ENCODE peak calls at places on chromosomes 12 and 14, in four cellular contexts. A is upper lobe of left lung, J is prostate gland, Y is spleen. V is an unnamed sample.

GRCh38 chr12:45557020-45557419 is 172.5 kb upstream of the ARID2 start:
- DNase-seq in J (no peak), Y (no peak), A (no peak), V (no peak)

GRCh38 chr12:12800406-12801180 is 12.6 kb upstream of the DDX47 start:
- DNase-seq in A (no peak), Y (no peak), J (no peak), V (no peak)

GRCh38 chr12:2372178-2372577 is 319.4 kb downstream of the CACNA1C start:
- DNase-seq in A (no peak), J (no peak), Y (no peak), V (no peak)

GRCh38 chr12:62371661-62372060 is 95.0 kb upstream of the MON2 start:
- DNase-seq in Y (no peak), J (no peak), A (no peak), V (no peak)

GRCh38 chr14:77043177-77043983 is 14.9 kb upstream of the IRF2BPL start:
- DNase-seq in Y (peak), A (no peak), J (no peak), V (no peak)

GRCh38 chr14:61034416-61035100 is 53.5 kb downstream of the SLC38A6 start:
- DNase-seq in A (no peak), J (peak), Y (no peak), V (no peak)

GRCh38 chr14:57846631-57847030 is 19.3 kb downstream of the SLC35F4 start:
- DNase-seq in A (no peak), J (no peak), Y (no peak), V (no peak)

GRCh38 chr12:47820631-47821345 is 1.1 kb upstream of the HDAC7 start:
- DNase-seq in A (peak), Y (no peak), J (peak), V (no peak)

GRCh38 chr12:98901189-98901588 is 256.1 kb downstream of the APAF1 start:
- DNase-seq in A (no peak), J (no peak), Y (no peak), V (no peak)

GRCh38 chr14:61456720-61457119 is 135.3 kb downstream of the PRKCH start:
- DNase-seq in A (no peak), J (peak), Y (peak), V (peak)

GRCh38 chr12:18895946-18896345 is 158.0 kb downstream of the CAPZA3 start:
- DNase-seq in J (no peak), A (peak), Y (no peak), V (no peak)

GRCh38 chr12:28611115-28611435 is 420.8 kb downstream of the CCDC91 start:
- DNase-seq in Y (no peak), J (no peak), A (no peak), V (no peak)

GRCh38 chr12:101018540-101018939 is 191.5 kb downstream of the SLC5A8 start:
- DNase-seq in J (no peak), Y (no peak), A (no peak), V (no peak)

GRCh38 chr12:46373303-46374182 is 970 bp upstream of the SLC38A2 start:
- DNase-seq in A (peak), Y (peak), J (peak), V (no peak)

GRCh38 chr14:67580336-67581230 is 19.5 kb downstream of the PIGH start:
- DNase-seq in Y (peak), A (no peak), J (no peak), V (no peak)

GRCh38 chr12:25382311-25383106 is 131.8 kb upstream of the KRAS start:
- DNase-seq in Y (no peak), A (no peak), J (no peak), V (no peak)

GRCh38 chr12:12336049-12336411 is 14.0 kb downstream of the MANSC1 start:
- DNase-seq in J (no peak), A (no peak), Y (no peak), V (no peak)

GRCh38 chr12:113322353-113322752 is 12.6 kb downstream of the SLC8B1 start:
- DNase-seq in J (no peak), Y (no peak), A (no peak), V (no peak)

GRCh38 chr12:121296618-121297476 is at the start of gene CAMKK2:
- DNase-seq in Y (peak), J (peak), A (peak), V (peak)

GRCh38 chr14:25461780-25462179 is 411.8 kb upstream of the STXBP6 start:
- DNase-seq in J (no peak), A (no peak), Y (no peak), V (no peak)

GRCh38 chr12:25315388-25315787 is 64.7 kb upstream of the KRAS start:
- DNase-seq in J (no peak), Y (no peak), A (no peak), V (no peak)

GRCh38 chr14:52023518-52023917 is 34.2 kb downstream of the RTRAF start:
- DNase-seq in A (no peak), J (no peak), Y (no peak), V (no peak)
- TF ChIP-seq POLR2AphosphoS5 in A (no peak), J (no peak), Y (no peak), V (no peak)

GRCh38 chr12:53245289-53245688 is 13.3 kb upstream of the RARG start:
- DNase-seq in Y (no peak), A (no peak), J (no peak), V (no peak)

GRCh38 chr12:53239643-53240258 is 7.7 kb upstream of the RARG start:
- DNase-seq in J (no peak), A (no peak), Y (no peak), V (no peak)

GRCh38 chr12:53241623-53242412 is 9.8 kb upstream of the RARG start:
- DNase-seq in A (no peak), J (no peak), Y (no peak), V (no peak)

DNA sequence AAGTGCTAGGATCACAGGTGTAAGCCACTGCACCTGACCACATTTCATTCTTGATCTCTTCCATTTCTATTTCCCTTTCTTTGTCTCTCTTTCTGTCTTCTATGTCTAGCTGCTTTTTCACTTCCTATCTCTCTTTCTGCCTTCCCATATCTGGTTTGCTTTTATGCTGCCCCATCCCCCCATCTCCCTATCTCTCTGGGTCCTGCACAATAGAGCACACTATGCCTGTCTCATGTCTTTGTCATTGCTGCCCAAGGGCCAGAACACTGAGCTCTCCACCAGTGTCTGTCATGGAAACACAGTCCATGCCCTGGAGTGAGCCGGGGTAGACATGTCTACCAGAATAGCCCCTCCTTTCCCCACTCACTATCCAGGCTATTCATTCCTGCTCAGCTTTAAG is 12.3 kb upstream of the RARG start:
- DNase-seq in A (no peak), Y (no peak), J (no peak), V (no peak)
- TF ChIP-seq POLR2A in A (no peak), Y (no peak), J (no peak), V (no peak)

GRCh38 chr12:88308825-88309224 is 166.7 kb downstream of the TMTC3 start:
- DNase-seq in J (no peak), A (no peak), Y (no peak), V (no peak)

GRCh38 chr12:88310069-88310468 is 168.0 kb downstream of the TMTC3 start:
- DNase-seq in A (no peak), J (no peak), Y (no peak), V (no peak)

GRCh38 chr12:88313554-88313953 is 171.4 kb downstream of the TMTC3 start:
- DNase-seq in A (no peak), J (no peak), Y (no peak), V (no peak)

GRCh38 chr12:88309546-88309945 is 167.4 kb downstream of the TMTC3 start:
- DNase-seq in J (no peak), A (no peak), Y (no peak), V (no peak)

GRCh38 chr12:88310666-88311065 is 168.6 kb downstream of the TMTC3 start:
- DNase-seq in Y (peak), A (no peak), J (no peak), V (no peak)
- TF ChIP-seq POLR2AphosphoS5 in Y (no peak), A (no peak), J (no peak), V (no peak)

DNA sequence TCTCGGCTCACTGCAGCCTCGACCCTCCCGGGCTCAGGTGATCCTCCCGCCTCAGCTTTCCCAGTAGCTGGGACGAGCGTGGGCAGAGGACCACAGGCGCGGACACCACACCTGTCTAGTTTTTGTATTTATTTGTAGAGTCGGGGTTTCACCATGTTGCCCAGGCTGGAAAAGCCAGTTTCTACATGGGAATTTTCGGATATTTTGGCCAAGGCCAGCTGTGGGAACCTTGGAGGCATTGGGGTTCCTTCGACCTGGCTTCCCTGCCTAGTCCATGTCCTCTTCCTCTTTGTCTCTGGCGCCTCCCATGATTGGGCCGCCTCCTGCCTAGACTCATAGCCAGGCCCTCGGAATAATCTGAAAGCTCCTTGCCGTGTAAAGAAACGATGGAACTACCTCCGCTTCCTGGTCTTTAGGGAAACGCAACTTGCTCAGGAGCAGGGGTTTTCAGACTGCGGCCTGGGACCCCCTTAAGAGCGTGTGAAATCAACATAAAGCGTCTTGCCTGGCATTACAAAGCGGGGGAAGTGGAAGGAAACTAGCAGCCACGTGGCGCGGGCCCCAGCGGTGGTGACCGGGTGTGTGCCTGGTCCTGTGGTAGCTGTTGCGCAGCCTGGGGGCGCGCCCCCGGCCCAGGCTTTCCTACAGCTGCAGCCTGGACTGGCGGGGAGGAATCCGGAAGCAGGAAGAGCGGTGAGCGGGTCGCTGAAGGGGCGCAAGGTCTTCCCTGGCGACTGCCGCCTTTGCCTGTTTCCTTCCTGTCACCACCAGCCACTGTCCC is 1.4 kb upstream of the HSP90AA1 start:
- DNase-seq in A (peak), Y (peak), J (peak), V (peak)
- TF ChIP-seq POLR2A in A (no peak), Y (no peak), J (peak), V (no peak)

DNA sequence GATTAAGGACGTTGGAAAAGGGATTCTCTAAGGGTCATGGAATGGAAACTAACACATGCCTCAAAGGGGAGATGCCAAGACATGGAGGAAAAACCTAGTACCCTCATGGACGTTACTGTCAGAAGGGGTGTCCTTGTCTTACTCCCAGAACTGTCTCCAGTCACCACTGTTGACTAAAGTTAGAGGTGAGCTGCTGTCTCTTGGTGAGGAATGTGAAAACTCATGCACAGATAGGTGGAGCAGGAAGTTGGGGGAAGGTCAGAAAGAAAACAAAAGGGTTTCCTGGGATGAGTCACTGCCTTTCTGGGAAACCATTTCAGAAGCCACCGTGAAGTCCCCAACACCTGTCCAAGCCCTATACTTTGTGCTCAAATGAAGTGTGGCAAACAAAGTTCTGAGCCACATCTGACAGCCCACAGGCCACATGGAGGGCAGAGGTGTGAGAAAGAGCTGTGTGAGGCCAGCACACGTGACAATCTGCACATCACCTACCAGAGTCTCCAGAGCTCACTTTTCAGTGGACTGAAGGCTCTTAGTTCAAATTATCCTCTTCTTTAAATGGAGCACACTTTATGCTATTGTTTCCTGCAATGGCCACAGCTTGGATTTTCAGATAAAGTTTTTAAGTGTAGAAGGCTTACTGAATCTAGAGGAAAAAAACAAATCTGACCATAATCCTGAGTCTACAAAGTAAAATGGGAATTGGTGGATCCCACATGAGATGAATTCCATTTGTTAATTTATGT is 92.9 kb upstream of the EGLN3 start:
- DNase-seq in A (no peak), Y (no peak), J (no peak), V (no peak)
- TF ChIP-seq POLR2AphosphoS5 in A (no peak), Y (no peak), J (no peak), V (no peak)

GRCh38 chr14:50647282-50647681 is 20.8 kb downstream of the SAV1 start:
- DNase-seq in Y (no peak), A (no peak), J (no peak), V (no peak)
- TF ChIP-seq POLR2A in Y (no peak), A (no peak), J (no peak), V (no peak)

GRCh38 chr12:125028106-125028505 is 34.7 kb downstream of the BRI3BP start:
- DNase-seq in Y (no peak), A (no peak), J (no peak), V (no peak)

GRCh38 chr12:125033296-125033695 is 31.9 kb upstream of the AACS start:
- DNase-seq in J (no peak), Y (no peak), A (no peak), V (no peak)

GRCh38 chr12:125032466-125033152 is 32.6 kb upstream of the AACS start:
- DNase-seq in A (no peak), Y (no peak), J (no peak), V (no peak)

GRCh38 chr12:125025836-125026235 is 32.4 kb downstream of the BRI3BP start:
- DNase-seq in J (no peak), A (no peak), Y (no peak), V (no peak)

GRCh38 chr12:125029756-125030358 is 35.4 kb upstream of the AACS start:
- DNase-seq in J (no peak), A (no peak), Y (no peak), V (no peak)
- TF ChIP-seq POLR2AphosphoS5 in J (no peak), A (no peak), Y (no peak), V (no peak)

GRCh38 chr12:96445743-96446655 is 43.4 kb upstream of the CFAP54 start:
- DNase-seq in Y (no peak), J (no peak), A (no peak), V (peak)
- TF ChIP-seq POLR2A in Y (peak), J (no peak), A (peak), V (no peak)

GRCh38 chr14:56290195-56290594 is 172.0 kb downstream of the PELI2 start:
- DNase-seq in A (peak), J (no peak), Y (no peak), V (no peak)
- TF ChIP-seq POLR2AphosphoS5 in A (no peak), J (no peak), Y (no peak), V (no peak)